ENCODE peak calls at places on chromosomes 5 and 9, in seven cellular contexts. One of them, this sample, is unnamed.

GRCh38 chr9:103168254-103168653 is 173.1 kb downstream of the CYLC2 start:
- DNase-seq in kidney glomerular epithelial cell: no peak
- DNase-seq in ELR: no peak
- DNase-seq in stimulated activated CD8-positive, alpha-beta memory T cell treated with anti-CD3 and anti-CD28 coated beads, Interleukin-7, amount 100 ng/mL, for 24 hours: no peak
- DNase-seq in stimulated activated CD4-positive, alpha-beta T cell treated with anti-CD3 and anti-CD28 coated beads, TNF-alpha, amount 100 ng/mL, for 24 hours: no peak
- DNase-seq in astrocyte of the cerebellum: no peak
- DNase-seq in dorsolateral prefrontal cortex: no peak
- DNase-seq in this sample: no peak

GRCh38 chr9:79277916-79278447 is 293.8 kb upstream of the TLE4 start:
- DNase-seq in ELR: no peak
- DNase-seq in stimulated activated CD4-positive, alpha-beta T cell treated with anti-CD3 and anti-CD28 coated beads, TNF-alpha, amount 100 ng/mL, for 24 hours: no peak
- DNase-seq in stimulated activated CD8-positive, alpha-beta memory T cell treated with anti-CD3 and anti-CD28 coated beads, Interleukin-7, amount 100 ng/mL, for 24 hours: no peak
- DNase-seq in kidney glomerular epithelial cell: no peak
- DNase-seq in astrocyte of the cerebellum: no peak
- DNase-seq in dorsolateral prefrontal cortex: no peak
- DNase-seq in this sample: no peak

GRCh38 chr9:87701931-87702421 is 23.9 kb upstream of the CTSL start:
- DNase-seq in ELR: no peak
- DNase-seq in stimulated activated CD4-positive, alpha-beta T cell treated with anti-CD3 and anti-CD28 coated beads, TNF-alpha, amount 100 ng/mL, for 24 hours: no peak
- DNase-seq in kidney glomerular epithelial cell: peak
- DNase-seq in dorsolateral prefrontal cortex: no peak
- DNase-seq in astrocyte of the cerebellum: peak
- DNase-seq in stimulated activated CD8-positive, alpha-beta memory T cell treated with anti-CD3 and anti-CD28 coated beads, Interleukin-7, amount 100 ng/mL, for 24 hours: no peak
- DNase-seq in this sample: no peak

GRCh38 chr5:149578896-149579295 is 2.4 kb upstream of the ARHGEF37 start:
- DNase-seq in ELR: no peak
- DNase-seq in dorsolateral prefrontal cortex: no peak
- DNase-seq in stimulated activated CD8-positive, alpha-beta memory T cell treated with anti-CD3 and anti-CD28 coated beads, Interleukin-7, amount 100 ng/mL, for 24 hours: no peak
- DNase-seq in kidney glomerular epithelial cell: no peak
- DNase-seq in stimulated activated CD4-positive, alpha-beta T cell treated with anti-CD3 and anti-CD28 coated beads, TNF-alpha, amount 100 ng/mL, for 24 hours: no peak
- DNase-seq in astrocyte of the cerebellum: no peak
- DNase-seq in this sample: no peak

GRCh38 chr5:29252390-29252789 is 1941.1 kb upstream of the CDH6 start:
- DNase-seq in dorsolateral prefrontal cortex: no peak
- DNase-seq in kidney glomerular epithelial cell: no peak
- DNase-seq in ELR: no peak
- DNase-seq in stimulated activated CD8-positive, alpha-beta memory T cell treated with anti-CD3 and anti-CD28 coated beads, Interleukin-7, amount 100 ng/mL, for 24 hours: no peak
- DNase-seq in astrocyte of the cerebellum: no peak
- DNase-seq in stimulated activated CD4-positive, alpha-beta T cell treated with anti-CD3 and anti-CD28 coated beads, TNF-alpha, amount 100 ng/mL, for 24 hours: no peak
- DNase-seq in this sample: no peak

GRCh38 chr5:100616291-100616690 is 81.1 kb downstream of the FAM174A start:
- DNase-seq in stimulated activated CD8-positive, alpha-beta memory T cell treated with anti-CD3 and anti-CD28 coated beads, Interleukin-7, amount 100 ng/mL, for 24 hours: no peak
- DNase-seq in ELR: peak
- DNase-seq in kidney glomerular epithelial cell: no peak
- DNase-seq in astrocyte of the cerebellum: no peak
- DNase-seq in stimulated activated CD4-positive, alpha-beta T cell treated with anti-CD3 and anti-CD28 coated beads, TNF-alpha, amount 100 ng/mL, for 24 hours: no peak
- DNase-seq in dorsolateral prefrontal cortex: no peak
- DNase-seq in this sample: no peak

GRCh38 chr5:171647043-171647899 is 138.3 kb upstream of the SMIM23 start:
- DNase-seq in ELR: peak
- DNase-seq in astrocyte of the cerebellum: peak
- DNase-seq in dorsolateral prefrontal cortex: no peak
- DNase-seq in stimulated activated CD4-positive, alpha-beta T cell treated with anti-CD3 and anti-CD28 coated beads, TNF-alpha, amount 100 ng/mL, for 24 hours: no peak
- DNase-seq in kidney glomerular epithelial cell: peak
- DNase-seq in stimulated activated CD8-positive, alpha-beta memory T cell treated with anti-CD3 and anti-CD28 coated beads, Interleukin-7, amount 100 ng/mL, for 24 hours: no peak
- DNase-seq in this sample: no peak

GRCh38 chr9:88776717-88777497 is 214.4 kb upstream of the S1PR3 start:
- DNase-seq in dorsolateral prefrontal cortex: no peak
- DNase-seq in astrocyte of the cerebellum: peak
- DNase-seq in stimulated activated CD4-positive, alpha-beta T cell treated with anti-CD3 and anti-CD28 coated beads, TNF-alpha, amount 100 ng/mL, for 24 hours: no peak
- DNase-seq in stimulated activated CD8-positive, alpha-beta memory T cell treated with anti-CD3 and anti-CD28 coated beads, Interleukin-7, amount 100 ng/mL, for 24 hours: no peak
- DNase-seq in kidney glomerular epithelial cell: peak
- DNase-seq in ELR: peak
- DNase-seq in this sample: no peak

GRCh38 chr9:1353291-1353690 is 303.1 kb downstream of the DMRT2 start:
- DNase-seq in stimulated activated CD4-positive, alpha-beta T cell treated with anti-CD3 and anti-CD28 coated beads, TNF-alpha, amount 100 ng/mL, for 24 hours: no peak
- DNase-seq in stimulated activated CD8-positive, alpha-beta memory T cell treated with anti-CD3 and anti-CD28 coated beads, Interleukin-7, amount 100 ng/mL, for 24 hours: no peak
- DNase-seq in astrocyte of the cerebellum: no peak
- DNase-seq in kidney glomerular epithelial cell: no peak
- DNase-seq in dorsolateral prefrontal cortex: no peak
- DNase-seq in ELR: no peak
- DNase-seq in this sample: no peak

GRCh38 chr5:122447941-122448340 is 135.9 kb downstream of the SNCAIP start:
- DNase-seq in ELR: no peak
- DNase-seq in astrocyte of the cerebellum: no peak
- DNase-seq in stimulated activated CD8-positive, alpha-beta memory T cell treated with anti-CD3 and anti-CD28 coated beads, Interleukin-7, amount 100 ng/mL, for 24 hours: no peak
- DNase-seq in dorsolateral prefrontal cortex: no peak
- DNase-seq in stimulated activated CD4-positive, alpha-beta T cell treated with anti-CD3 and anti-CD28 coated beads, TNF-alpha, amount 100 ng/mL, for 24 hours: no peak
- DNase-seq in kidney glomerular epithelial cell: no peak
- DNase-seq in this sample: no peak

GRCh38 chr5:148085934-148086333 is 22.2 kb downstream of the SPINK5 start:
- DNase-seq in ELR: peak
- DNase-seq in stimulated activated CD8-positive, alpha-beta memory T cell treated with anti-CD3 and anti-CD28 coated beads, Interleukin-7, amount 100 ng/mL, for 24 hours: no peak
- DNase-seq in dorsolateral prefrontal cortex: no peak
- DNase-seq in astrocyte of the cerebellum: no peak
- DNase-seq in stimulated activated CD4-positive, alpha-beta T cell treated with anti-CD3 and anti-CD28 coated beads, TNF-alpha, amount 100 ng/mL, for 24 hours: no peak
- DNase-seq in kidney glomerular epithelial cell: no peak
- DNase-seq in this sample: no peak

GRCh38 chr5:33408816-33409215 is 31.9 kb upstream of the TARS1 start:
- DNase-seq in stimulated activated CD8-positive, alpha-beta memory T cell treated with anti-CD3 and anti-CD28 coated beads, Interleukin-7, amount 100 ng/mL, for 24 hours: no peak
- DNase-seq in kidney glomerular epithelial cell: no peak
- DNase-seq in dorsolateral prefrontal cortex: no peak
- DNase-seq in ELR: no peak
- DNase-seq in astrocyte of the cerebellum: no peak
- DNase-seq in stimulated activated CD4-positive, alpha-beta T cell treated with anti-CD3 and anti-CD28 coated beads, TNF-alpha, amount 100 ng/mL, for 24 hours: no peak
- DNase-seq in this sample: no peak

GRCh38 chr9:97109194-97109811 is 70.4 kb upstream of the CTSV start:
- DNase-seq in stimulated activated CD4-positive, alpha-beta T cell treated with anti-CD3 and anti-CD28 coated beads, TNF-alpha, amount 100 ng/mL, for 24 hours: peak
- DNase-seq in ELR: peak
- DNase-seq in astrocyte of the cerebellum: no peak
- DNase-seq in stimulated activated CD8-positive, alpha-beta memory T cell treated with anti-CD3 and anti-CD28 coated beads, Interleukin-7, amount 100 ng/mL, for 24 hours: no peak
- DNase-seq in kidney glomerular epithelial cell: peak
- DNase-seq in dorsolateral prefrontal cortex: no peak
- DNase-seq in this sample: no peak

GRCh38 chr5:39005566-39006232 is 68.5 kb downstream of the RICTOR start:
- DNase-seq in ELR: peak
- DNase-seq in stimulated activated CD8-positive, alpha-beta memory T cell treated with anti-CD3 and anti-CD28 coated beads, Interleukin-7, amount 100 ng/mL, for 24 hours: no peak
- DNase-seq in stimulated activated CD4-positive, alpha-beta T cell treated with anti-CD3 and anti-CD28 coated beads, TNF-alpha, amount 100 ng/mL, for 24 hours: no peak
- DNase-seq in dorsolateral prefrontal cortex: no peak
- DNase-seq in kidney glomerular epithelial cell: no peak
- DNase-seq in astrocyte of the cerebellum: no peak
- DNase-seq in this sample: no peak

GRCh38 chr9:83981126-83981871 is 694 bp downstream of the RMI1 start:
- DNase-seq in stimulated activated CD8-positive, alpha-beta memory T cell treated with anti-CD3 and anti-CD28 coated beads, Interleukin-7, amount 100 ng/mL, for 24 hours: no peak
- DNase-seq in astrocyte of the cerebellum: no peak
- DNase-seq in ELR: peak
- DNase-seq in dorsolateral prefrontal cortex: no peak
- DNase-seq in kidney glomerular epithelial cell: no peak
- DNase-seq in stimulated activated CD4-positive, alpha-beta T cell treated with anti-CD3 and anti-CD28 coated beads, TNF-alpha, amount 100 ng/mL, for 24 hours: peak
- DNase-seq in this sample: no peak

GRCh38 chr5:154967419-154968024 is 26.6 kb downstream of the MRPL22 start:
- DNase-seq in stimulated activated CD4-positive, alpha-beta T cell treated with anti-CD3 and anti-CD28 coated beads, TNF-alpha, amount 100 ng/mL, for 24 hours: no peak
- DNase-seq in ELR: peak
- DNase-seq in dorsolateral prefrontal cortex: no peak
- DNase-seq in astrocyte of the cerebellum: no peak
- DNase-seq in kidney glomerular epithelial cell: no peak
- DNase-seq in stimulated activated CD8-positive, alpha-beta memory T cell treated with anti-CD3 and anti-CD28 coated beads, Interleukin-7, amount 100 ng/mL, for 24 hours: no peak
- DNase-seq in this sample: no peak

GRCh38 chr5:139717221-139717620 is 69.1 kb downstream of the CXXC5 start:
- DNase-seq in kidney glomerular epithelial cell: no peak
- DNase-seq in ELR: no peak
- DNase-seq in dorsolateral prefrontal cortex: no peak
- DNase-seq in stimulated activated CD4-positive, alpha-beta T cell treated with anti-CD3 and anti-CD28 coated beads, TNF-alpha, amount 100 ng/mL, for 24 hours: no peak
- DNase-seq in astrocyte of the cerebellum: no peak
- DNase-seq in stimulated activated CD8-positive, alpha-beta memory T cell treated with anti-CD3 and anti-CD28 coated beads, Interleukin-7, amount 100 ng/mL, for 24 hours: no peak
- DNase-seq in this sample: no peak

GRCh38 chr9:88041447-88041846 is 67.1 kb upstream of the CDK20 start:
- DNase-seq in ELR: peak
- DNase-seq in dorsolateral prefrontal cortex: no peak
- DNase-seq in stimulated activated CD8-positive, alpha-beta memory T cell treated with anti-CD3 and anti-CD28 coated beads, Interleukin-7, amount 100 ng/mL, for 24 hours: no peak
- DNase-seq in astrocyte of the cerebellum: no peak
- DNase-seq in stimulated activated CD4-positive, alpha-beta T cell treated with anti-CD3 and anti-CD28 coated beads, TNF-alpha, amount 100 ng/mL, for 24 hours: no peak
- DNase-seq in kidney glomerular epithelial cell: no peak
- DNase-seq in this sample: no peak

GRCh38 chr9:2723666-2724065 is 6.4 kb downstream of the KCNV2 start:
- DNase-seq in astrocyte of the cerebellum: no peak
- DNase-seq in ELR: no peak
- DNase-seq in kidney glomerular epithelial cell: no peak
- DNase-seq in dorsolateral prefrontal cortex: no peak
- DNase-seq in stimulated activated CD4-positive, alpha-beta T cell treated with anti-CD3 and anti-CD28 coated beads, TNF-alpha, amount 100 ng/mL, for 24 hours: no peak
- DNase-seq in stimulated activated CD8-positive, alpha-beta memory T cell treated with anti-CD3 and anti-CD28 coated beads, Interleukin-7, amount 100 ng/mL, for 24 hours: no peak
- DNase-seq in this sample: no peak

GRCh38 chr5:146965781-146966659 is 87.5 kb upstream of the PPP2R2B start:
- DNase-seq in kidney glomerular epithelial cell: peak
- DNase-seq in dorsolateral prefrontal cortex: no peak
- DNase-seq in stimulated activated CD4-positive, alpha-beta T cell treated with anti-CD3 and anti-CD28 coated beads, TNF-alpha, amount 100 ng/mL, for 24 hours: peak
- DNase-seq in stimulated activated CD8-positive, alpha-beta memory T cell treated with anti-CD3 and anti-CD28 coated beads, Interleukin-7, amount 100 ng/mL, for 24 hours: no peak
- DNase-seq in astrocyte of the cerebellum: peak
- DNase-seq in ELR: peak
- DNase-seq in this sample: peak

GRCh38 chr5:88145603-88146467 is 122.8 kb downstream of the TMEM161B start:
- DNase-seq in ELR: peak
- DNase-seq in stimulated activated CD4-positive, alpha-beta T cell treated with anti-CD3 and anti-CD28 coated beads, TNF-alpha, amount 100 ng/mL, for 24 hours: no peak
- DNase-seq in kidney glomerular epithelial cell: no peak
- DNase-seq in dorsolateral prefrontal cortex: no peak
- DNase-seq in astrocyte of the cerebellum: no peak
- DNase-seq in stimulated activated CD8-positive, alpha-beta memory T cell treated with anti-CD3 and anti-CD28 coated beads, Interleukin-7, amount 100 ng/mL, for 24 hours: no peak
- DNase-seq in this sample: no peak

GRCh38 chr5:59813761-59814562 is 79.6 kb downstream of the PDE4D start:
- DNase-seq in stimulated activated CD4-positive, alpha-beta T cell treated with anti-CD3 and anti-CD28 coated beads, TNF-alpha, amount 100 ng/mL, for 24 hours: no peak
- DNase-seq in stimulated activated CD8-positive, alpha-beta memory T cell treated with anti-CD3 and anti-CD28 coated beads, Interleukin-7, amount 100 ng/mL, for 24 hours: no peak
- DNase-seq in dorsolateral prefrontal cortex: no peak
- DNase-seq in kidney glomerular epithelial cell: peak
- DNase-seq in ELR: peak
- DNase-seq in astrocyte of the cerebellum: peak
- DNase-seq in this sample: no peak

GRCh38 chr9:36142510-36143161 is 6.1 kb downstream of the GLIPR2 start:
- DNase-seq in stimulated activated CD4-positive, alpha-beta T cell treated with anti-CD3 and anti-CD28 coated beads, TNF-alpha, amount 100 ng/mL, for 24 hours: no peak
- DNase-seq in dorsolateral prefrontal cortex: no peak
- DNase-seq in stimulated activated CD8-positive, alpha-beta memory T cell treated with anti-CD3 and anti-CD28 coated beads, Interleukin-7, amount 100 ng/mL, for 24 hours: no peak
- DNase-seq in astrocyte of the cerebellum: no peak
- DNase-seq in kidney glomerular epithelial cell: no peak
- DNase-seq in ELR: no peak
- DNase-seq in this sample: no peak